ENCODE peak calls at places on chromosomes 3 and 15, in four cellular contexts. D is IMR-90, C is GM12878, Y is H1. V is an unnamed sample.

GRCh38 chr15:72155021-72155621 is 36.9 kb downstream of the SENP8 start:
- DNase-seq in D (peak), C (no peak), Y (no peak), V (no peak)

GRCh38 chr3:63912768-63913588 is 795 bp upstream of the SCAANT1 start:
- DNase-seq in D (peak), C (no peak), Y (no peak), V (peak)

GRCh38 chr3:14412831-14413380 is 10.5 kb downstream of the SLC6A6 start:
- DNase-seq in D (no peak), C (no peak), Y (no peak), V (no peak)

GRCh38 chr3:179829391-179829790 is 176.6 kb downstream of the USP13 start:
- DNase-seq in D (no peak), C (no peak), Y (no peak), V (peak)

GRCh38 chr3:157767602-157768001 is 264.4 kb upstream of the VEPH1 start:
- DNase-seq in D (no peak), C (no peak), Y (no peak), V (no peak)

GRCh38 chr3:155870945-155871745 is 695 bp downstream of the GMPS start:
- DNase-seq in D (no peak), C (no peak), Y (no peak), V (peak)

GRCh38 chr3:61955483-61955882 is 394.1 kb downstream of the PTPRG start:
- DNase-seq in D (no peak), C (no peak), Y (no peak), V (no peak)

GRCh38 chr15:31090741-31091140 is 10.8 kb downstream of the TRPM1 start:
- DNase-seq in D (no peak), C (no peak), Y (no peak), V (no peak)

GRCh38 chr3:71724584-71725278 is 471 bp downstream of the EIF4E3 start:
- DNase-seq in D (no peak), C (no peak), Y (no peak), V (no peak)

GRCh38 chr15:86010398-86010797 is 69.3 kb upstream of the AGBL1 start:
- DNase-seq in D (no peak), C (no peak), Y (no peak), V (no peak)

GRCh38 chr15:68725736-68726135 is 95.0 kb downstream of the ANP32A start:
- DNase-seq in D (peak), C (no peak), Y (no peak), V (no peak)

GRCh38 chr15:86644319-86644718 is 564.6 kb downstream of the AGBL1 start:
- DNase-seq in D (no peak), C (no peak), Y (no peak), V (no peak)

GRCh38 chr15:92205255-92205739 is 188.4 kb upstream of the ST8SIA2 start:
- DNase-seq in D (no peak), C (no peak), Y (no peak), V (no peak)

GRCh38 chr15:65342493-65342892 is 35.3 kb downstream of the IGDCC3 start:
- DNase-seq in D (no peak), C (no peak), Y (no peak), V (no peak)

GRCh38 chr3:38583688-38584087 is 65.8 kb downstream of the SCN5A start:
- DNase-seq in D (no peak), C (no peak), Y (no peak), V (no peak)

GRCh38 chr3:194254032-194254431 is 97.1 kb downstream of the CPN2 start:
- DNase-seq in D (no peak), C (no peak), Y (no peak), V (no peak)

GRCh38 chr3:50295553-50296166 is 3.4 kb upstream of the IFRD2 start:
- DNase-seq in D (no peak), C (no peak), Y (no peak), V (no peak)

GRCh38 chr3:64143399-64144130 is 81.7 kb downstream of the PRICKLE2 start:
- DNase-seq in D (peak), C (no peak), Y (no peak), V (no peak)

GRCh38 chr3:43884581-43884980 is 193.8 kb downstream of the ABHD5 start:
- DNase-seq in D (no peak), C (no peak), Y (no peak), V (no peak)

GRCh38 chr15:70088427-70088826 is 9.3 kb downstream of the TLE3 start:
- DNase-seq in D (no peak), C (no peak), Y (no peak), V (no peak)

GRCh38 chr3:142777927-142778326 is 54.1 kb downstream of the TRPC1 start:
- DNase-seq in D (no peak), C (no peak), Y (no peak), V (no peak)

GRCh38 chr3:43621974-43622739 is at the start of gene ANO10:
- DNase-seq in D (peak), C (peak), Y (peak), V (peak)

GRCh38 chr3:28114893-28115292 is 126.5 kb upstream of the CMC1 start:
- DNase-seq in D (no peak), C (no peak), Y (no peak), V (no peak)

GRCh38 chr3:107753494-107753893 is 230.7 kb downstream of the BBX start:
- DNase-seq in D (peak), C (no peak), Y (no peak), V (no peak)

GRCh38 chr3:113626513-113627371 is 69.7 kb downstream of the USF3 start:
- DNase-seq in D (peak), C (no peak), Y (peak), V (peak)

GRCh38 chr15:90085565-90085964 is 16.7 kb downstream of the IDH2 start:
- DNase-seq in D (no peak), C (no peak), Y (no peak), V (no peak)

GRCh38 chr15:90084876-90085423 is 17.3 kb downstream of the IDH2 start:
- DNase-seq in D (no peak), C (no peak), Y (no peak), V (no peak)

GRCh38 chr15:90087454-90088154 is 14.7 kb downstream of the IDH2 start:
- DNase-seq in D (peak), C (no peak), Y (no peak), V (peak)

GRCh38 chr15:90083954-90084607 is 18.2 kb downstream of the IDH2 start:
- DNase-seq in D (no peak), C (no peak), Y (no peak), V (no peak)

DNA sequence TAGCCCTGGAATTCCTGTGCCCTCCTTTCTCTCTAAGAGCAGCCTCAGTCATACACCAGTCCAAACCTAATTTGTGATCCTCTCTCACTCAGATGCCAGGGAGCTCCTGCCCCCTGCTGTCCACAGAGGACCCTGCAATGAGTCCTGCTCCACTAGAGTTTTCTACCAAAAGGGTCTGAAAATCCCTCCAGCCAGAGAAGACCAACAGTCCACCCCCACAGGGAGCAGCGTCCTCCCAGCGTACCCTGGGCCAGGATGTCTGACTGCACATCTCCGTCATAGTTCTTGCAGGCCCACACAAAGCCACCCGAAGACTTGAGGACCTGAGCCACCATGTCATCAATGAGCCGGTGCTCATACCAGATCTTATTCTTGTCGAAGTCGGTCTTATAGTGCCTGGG is 15.4 kb downstream of the IDH2 start:
- DNase-seq in D (peak), C (no peak), Y (no peak), V (peak)
- TF ChIP-seq CHD1 in D (no peak), C (no peak), Y (no peak), V (no peak)

GRCh38 chr3:55688154-55688553 is 201.0 kb upstream of the WNT5A start:
- DNase-seq in D (no peak), C (no peak), Y (no peak), V (no peak)

GRCh38 chr3:55683666-55684270 is 196.7 kb upstream of the WNT5A start:
- DNase-seq in D (peak), C (no peak), Y (no peak), V (no peak)

GRCh38 chr3:55690161-55690560 is 203.1 kb upstream of the WNT5A start:
- DNase-seq in D (peak), C (no peak), Y (no peak), V (no peak)

GRCh38 chr3:55687526-55687925 is 200.4 kb upstream of the WNT5A start:
- DNase-seq in D (no peak), C (no peak), Y (no peak), V (no peak)

GRCh38 chr3:55686720-55687254 is 199.7 kb upstream of the WNT5A start:
- DNase-seq in D (peak), C (no peak), Y (no peak), V (no peak)
- TF ChIP-seq CHD1 in D (no peak), C (no peak), Y (no peak), V (no peak)

GRCh38 chr3:106261915-106262683 is 393.3 kb upstream of the CBLB start:
- DNase-seq in D (peak), C (no peak), Y (no peak), V (no peak)
- TF ChIP-seq CHD1 in D (no peak), C (no peak), Y (no peak), V (no peak)

DNA sequence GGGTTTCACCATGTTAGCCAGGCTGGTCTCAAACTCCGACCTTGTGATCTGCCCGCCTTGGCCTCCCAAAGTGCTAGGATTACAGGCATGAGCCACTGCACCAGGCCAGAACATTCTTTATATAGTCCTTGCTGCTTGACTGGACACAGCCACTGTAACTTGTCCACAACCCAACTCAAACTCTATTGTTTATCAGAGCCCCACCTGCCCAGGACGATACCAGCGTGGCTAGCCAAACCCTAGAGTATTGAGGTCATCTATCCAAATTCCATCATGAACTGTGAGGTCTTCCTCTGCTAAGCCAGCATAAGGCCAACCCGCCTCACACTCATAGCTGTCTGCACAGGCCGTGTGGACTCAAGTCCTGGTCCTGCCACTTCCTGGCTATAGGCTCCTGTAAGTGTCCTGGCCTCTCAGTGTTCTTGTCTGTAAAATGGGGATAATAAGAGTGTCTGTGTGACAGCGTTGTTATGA is 63.9 kb downstream of the DAPK2 start:
- DNase-seq in D (no peak), C (no peak), Y (no peak), V (no peak)
- TF ChIP-seq CHD1 in D (no peak), C (no peak), Y (no peak), V (no peak)

GRCh38 chr3:45858809-45859543 is 17.1 kb upstream of the LZTFL1 start:
- DNase-seq in D (no peak), C (no peak), Y (no peak), V (peak)
- TF ChIP-seq CHD1 in D (no peak), C (no peak), Y (no peak), V (no peak)

DNA sequence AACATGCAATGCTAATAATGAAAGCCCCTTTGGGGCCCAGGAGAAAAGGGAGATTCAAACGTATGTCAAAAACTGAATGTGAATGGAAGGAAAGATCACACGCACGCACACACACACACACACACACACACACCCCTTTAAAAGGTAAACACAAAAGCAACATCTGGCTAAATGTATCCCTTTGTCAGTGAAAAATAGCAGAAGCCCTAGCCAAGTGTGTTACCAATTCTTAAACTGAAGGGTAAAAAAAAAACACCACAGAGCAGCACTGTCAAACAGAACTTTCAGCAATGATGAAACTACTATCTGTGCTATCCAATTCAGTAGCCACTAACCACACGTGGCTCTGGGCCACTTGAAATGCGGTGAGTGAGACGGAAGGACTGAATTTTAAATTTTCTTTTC is 4.9 kb downstream of the RFTN1 start:
- DNase-seq in D (no peak), C (no peak), Y (no peak), V (no peak)
- TF ChIP-seq CHD1 in D (no peak), C (no peak), Y (no peak), V (no peak)

GRCh38 chr3:8458235-8458634 is 43.4 kb upstream of the LMCD1 start:
- DNase-seq in D (peak), C (no peak), Y (no peak), V (no peak)
- TF ChIP-seq CHD1 in D (no peak), C (no peak), Y (no peak), V (no peak)